ENCODE peak calls at places on chromosome 20, in five cellular contexts. W is uterus, C is stomach, N is adrenal gland, Y is heart left ventricle. T is an unnamed sample. For H3K4me1 and H3K27me3, the result is how much of the 10 kb centered on the place peaks cover.

GRCh38 chr20:55919319-55919718 is 86.0 kb downstream of the CBLN4 start:
- DNase-seq in W (no peak), C (no peak), N (no peak), Y (no peak), T (no peak)

GRCh38 chr20:19314619-19315018 is 102.2 kb downstream of the SLC24A3 start:
- DNase-seq in W (no peak), C (no peak), N (no peak), Y (no peak), T (no peak)

GRCh38 chr20:36852187-36852586 is 23.8 kb upstream of the TLDC2 start:
- DNase-seq in W (no peak), C (no peak), N (no peak), Y (peak), T (no peak)

GRCh38 chr20:36656733-36657132 is 10.7 kb upstream of the SLA2 start:
- DNase-seq in W (no peak), C (no peak), N (no peak), Y (no peak), T (no peak)

GRCh38 chr20:31606678-31606927 is 1.5 kb downstream of the ID1 start:
- DNase-seq in W (no peak), C (no peak), N (no peak), Y (no peak), T (no peak)

GRCh38 chr20:50304883-50305635 is 114.4 kb downstream of the CEBPB start:
- DNase-seq in W (peak), C (peak), N (peak), Y (peak), T (peak)

GRCh38 chr20:32354592-32355416 is 3.3 kb upstream of the ASXL1 start:
- DNase-seq in W (no peak), C (no peak), N (peak), Y (no peak), T (no peak)

GRCh38 chr20:33789109-33789857 is 21.9 kb upstream of the CHMP4B start:
- DNase-seq in W (peak), C (peak), N (peak), Y (no peak), T (peak)

GRCh38 chr20:53940883-53941546 is 129.4 kb downstream of the BCAS1 start:
- DNase-seq in W (no peak), C (no peak), N (no peak), Y (peak), T (no peak)

GRCh38 chr20:41428285-41428684 is 61.7 kb upstream of the EMILIN3 start:
- DNase-seq in W (no peak), C (no peak), N (no peak), Y (no peak), T (no peak)

GRCh38 chr20:50165687-50166554 is 12.4 kb upstream of the PEDS1 start:
- DNase-seq in W (peak), C (peak), N (peak), Y (peak), T (peak)

GRCh38 chr20:4437131-4437530 is 284.6 kb upstream of the PRND start:
- DNase-seq in W (no peak), C (no peak), N (no peak), Y (no peak), T (no peak)

GRCh38 chr20:24769878-24770627 is 179.0 kb upstream of the CST7 start:
- DNase-seq in W (no peak), C (peak), N (no peak), Y (no peak), T (no peak)

GRCh38 chr20:33522256-33522820 is 32.4 kb downstream of the CBFA2T2 start:
- DNase-seq in W (no peak), C (no peak), N (no peak), Y (no peak), T (no peak)

GRCh38 chr20:5535211-5535756 is 214.9 kb upstream of the SHLD1 start:
- DNase-seq in W (no peak), C (no peak), N (no peak), Y (no peak), T (no peak)

GRCh38 chr20:18904624-18905023 is 91.0 kb downstream of the SCP2D1 start:
- DNase-seq in W (no peak), C (no peak), N (peak), Y (no peak), T (no peak)

DNA sequence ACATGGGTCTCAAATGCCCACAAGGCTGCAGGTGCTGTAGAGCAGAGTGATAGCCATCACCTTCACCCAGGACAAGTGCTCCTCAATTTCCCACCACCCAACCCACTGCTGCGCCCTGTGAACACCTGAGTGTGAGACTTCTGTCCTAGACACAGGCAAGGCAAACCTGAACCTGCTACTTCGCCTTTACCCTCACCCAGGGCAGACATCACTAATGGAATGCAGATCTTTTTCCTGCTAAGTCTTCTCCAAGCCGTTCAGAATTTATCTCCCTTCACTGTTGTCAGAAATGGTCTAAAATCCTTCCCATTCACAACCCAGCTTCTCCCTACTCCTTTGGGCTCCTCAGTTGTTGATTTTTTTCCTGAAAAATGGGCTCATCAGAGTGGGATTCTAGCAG is 65.9 kb downstream of the PREX1 start:
- DNase-seq in W (no peak), C (no peak), N (no peak), Y (no peak), T (no peak)
- H3K4me1 ChIP-seq in W (under half), C (half or more), N (under half), Y (under half), T (under half)

DNA sequence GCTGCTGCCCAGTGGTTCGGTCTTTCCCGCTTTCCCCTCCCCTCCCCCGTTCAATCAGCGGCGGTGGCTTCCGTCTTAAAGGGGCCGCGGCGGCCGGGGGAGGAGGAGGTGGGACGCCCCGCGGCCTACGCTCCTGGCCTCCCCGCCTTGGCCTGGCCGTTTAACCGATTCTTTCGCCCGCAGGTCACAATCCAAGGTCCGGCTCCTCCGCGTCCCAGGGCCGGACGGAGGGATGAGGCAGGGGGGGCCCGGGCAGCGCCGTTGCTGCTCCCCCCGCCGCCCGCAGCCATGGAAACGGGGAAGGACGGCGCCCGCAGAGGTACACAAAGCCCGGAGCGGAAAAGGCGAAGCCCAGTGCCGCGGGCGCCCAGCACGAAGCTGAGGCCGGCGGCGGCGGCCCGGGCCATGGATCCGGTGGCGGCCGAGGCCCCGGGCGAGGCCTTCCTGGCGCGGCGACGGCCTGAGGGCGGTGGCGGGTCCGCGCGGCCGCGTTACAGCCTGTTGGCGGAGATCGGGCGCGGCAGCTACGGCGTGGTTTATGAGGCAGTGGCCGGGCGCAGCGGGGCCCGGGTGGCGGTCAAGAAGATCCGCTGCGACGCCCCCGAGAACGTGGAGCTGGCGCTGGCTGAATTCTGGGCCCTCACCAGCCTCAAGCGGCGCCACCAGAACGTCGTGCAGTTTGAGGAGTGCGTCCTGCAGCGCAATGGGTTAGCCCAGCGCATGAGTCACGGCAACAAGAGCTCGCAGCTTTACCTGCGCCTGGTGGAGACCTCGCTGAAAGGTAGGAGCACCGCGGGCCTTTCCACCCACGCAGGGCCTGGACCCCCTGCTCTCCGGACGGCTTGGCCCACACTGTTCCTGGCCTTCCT is 1.2 kb downstream of the STK35 start:
- DNase-seq in W (peak), C (peak), N (peak), Y (peak), T (peak)
- TF ChIP-seq POLR2A in W (peak), C (no peak), N (peak), Y (peak), T (peak)

GRCh38 chr20:63178889-63179751 is 36.8 kb downstream of the YTHDF1 start:
- DNase-seq in W (no peak), C (peak), N (peak), Y (peak), T (no peak)

GRCh38 chr20:63180541-63181185 is 35.3 kb downstream of the YTHDF1 start:
- DNase-seq in W (no peak), C (no peak), N (no peak), Y (no peak), T (no peak)

GRCh38 chr20:63178445-63178818 is 37.5 kb downstream of the YTHDF1 start:
- DNase-seq in W (no peak), C (no peak), N (no peak), Y (no peak), T (no peak)

GRCh38 chr20:63181226-63181625 is 34.7 kb downstream of the YTHDF1 start:
- DNase-seq in W (no peak), C (no peak), N (no peak), Y (no peak), T (no peak)

GRCh38 chr20:63179876-63180275 is 36.1 kb downstream of the YTHDF1 start:
- DNase-seq in W (no peak), C (no peak), N (no peak), Y (no peak), T (no peak)
- H3K27me3 ChIP-seq in W (under half), C (half or more), N (half or more), Y (half or more), T (half or more)

DNA sequence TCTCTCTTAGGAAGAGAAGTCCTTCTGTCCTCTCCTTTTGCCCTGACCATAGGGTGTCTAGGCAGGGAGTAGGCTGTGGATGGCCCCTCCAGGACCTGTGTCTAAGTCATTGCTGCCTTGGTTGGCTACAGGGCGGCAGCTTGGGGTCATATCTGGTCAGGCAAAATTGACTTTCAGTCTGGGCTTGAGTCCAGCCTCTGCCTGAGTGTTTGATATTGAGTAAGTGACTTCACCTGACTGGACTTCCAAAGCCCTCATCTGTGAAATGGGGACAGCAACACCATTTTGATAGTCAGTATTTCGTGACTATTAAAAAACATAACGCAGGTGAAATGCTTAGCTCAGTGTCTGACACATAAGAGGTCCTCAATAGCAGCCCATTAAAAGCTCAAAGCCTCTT is 4.6 kb downstream of the TGM3 start:
- DNase-seq in W (no peak), C (peak), N (peak), Y (no peak), T (no peak)
- H3K4me1 ChIP-seq in W (under half), C (under half), N (under half), Y (under half), T (under half)